ENCODE peak calls at places on chromosomes 1 and 21, in seven cellular contexts. B, A, K, U, X, M and R are unnamed samples.

GRCh38 chr1:9052272-9053049 is 17.0 kb downstream of the SLC2A5 start:
- DNase-seq in A (no peak), X (no peak), M (no peak), U (no peak), K (no peak), B (no peak), R (no peak)

GRCh38 chr1:230073371-230074035 is 6.5 kb downstream of the GALNT2 start:
- DNase-seq in X (no peak), K (no peak), B (no peak), M (no peak), U (no peak), A (no peak), R (no peak)

GRCh38 chr1:226001088-226001487 is 1.9 kb upstream of the SDE2 start:
- DNase-seq in B (no peak), X (no peak), A (no peak), K (no peak), U (no peak), M (no peak), R (no peak)

GRCh38 chr1:106717561-106717960 is 338.9 kb upstream of the PRMT6 start:
- DNase-seq in U (no peak), B (no peak), K (no peak), A (no peak), M (no peak), X (no peak), R (no peak)

GRCh38 chr1:24929876-24930702 is at the start of gene RUNX3:
- DNase-seq in K (no peak), A (peak), U (peak), X (peak), B (no peak), M (peak), R (peak)

GRCh38 chr1:18340787-18341186 is 139.9 kb upstream of the KLHDC7A start:
- DNase-seq in X (no peak), U (no peak), K (no peak), B (no peak), M (no peak), A (no peak), R (no peak)

GRCh38 chr1:12015001-12015491 is 4.3 kb upstream of the MIIP start:
- DNase-seq in U (no peak), B (no peak), A (no peak), K (no peak), M (no peak), X (no peak), R (no peak)

GRCh38 chr1:8473892-8474300 is 156.0 kb downstream of the SLC45A1 start:
- DNase-seq in A (no peak), B (peak), X (no peak), K (no peak), M (no peak), U (no peak), R (no peak)

GRCh38 chr1:85481688-85482087 is 16.7 kb upstream of the DDAH1 start:
- DNase-seq in X (no peak), U (no peak), A (no peak), M (no peak), K (no peak), B (no peak), R (no peak)

GRCh38 chr1:219659682-219660081 is 46.8 kb upstream of the ZC3H11B start:
- DNase-seq in X (no peak), M (no peak), B (no peak), U (no peak), K (peak), A (no peak), R (peak)

GRCh38 chr1:41608242-41608641 is 123.8 kb upstream of the EDN2 start:
- DNase-seq in K (peak), B (no peak), U (no peak), A (no peak), M (no peak), X (no peak), R (no peak)

GRCh38 chr1:33501774-33502173 is 29.3 kb downstream of the ZSCAN20 start:
- DNase-seq in B (no peak), M (no peak), K (no peak), U (no peak), A (no peak), X (no peak), R (no peak)

GRCh38 chr21:34900376-34900775 is 148.7 kb downstream of the RUNX1 start:
- DNase-seq in M (no peak), B (no peak), X (no peak), A (no peak), K (no peak), U (no peak), R (peak)

GRCh38 chr1:89757532-89757931 is 63.3 kb upstream of the LRRC8D start:
- DNase-seq in A (no peak), X (peak), B (no peak), U (peak), K (peak), M (no peak), R (peak)

GRCh38 chr1:147600119-147601111 is 59.1 kb downstream of the BCL9 start:
- DNase-seq in U (no peak), B (peak), M (no peak), X (no peak), K (peak), A (no peak), R (peak)

GRCh38 chr21:31514598-31514997 is 144.9 kb upstream of the SOD1 start:
- DNase-seq in A (no peak), K (no peak), U (no peak), X (no peak), B (no peak), M (no peak), R (no peak)

GRCh38 chr1:36182734-36183133 is 26.8 kb downstream of the MAP7D1 start:
- DNase-seq in X (no peak), B (no peak), K (no peak), U (no peak), M (no peak), A (no peak), R (no peak)

GRCh38 chr1:11498956-11499824 is 20.2 kb downstream of the DISP3 start:
- DNase-seq in M (peak), U (no peak), B (no peak), K (no peak), X (peak), A (no peak), R (no peak)

GRCh38 chr1:235722858-235723257 is 73.3 kb upstream of the GNG4 start:
- DNase-seq in X (no peak), M (no peak), K (no peak), A (no peak), U (no peak), B (no peak), R (no peak)

GRCh38 chr21:24045775-24046215 is 1561.5 kb downstream of the MRPL39 start:
- DNase-seq in M (peak), A (peak), X (peak), B (no peak), K (peak), U (peak), R (peak)

GRCh38 chr1:56911098-56911497 is 54.7 kb downstream of the C8B start:
- DNase-seq in A (no peak), B (peak), K (peak), M (no peak), X (no peak), U (no peak), R (no peak)

GRCh38 chr1:65289449-65289848 is 19.9 kb upstream of the DNAJC6 start:
- DNase-seq in X (no peak), K (no peak), M (no peak), A (no peak), U (no peak), B (no peak), R (no peak)

GRCh38 chr1:176058686-176059085 is 148.4 kb downstream of the COP1 start:
- DNase-seq in K (no peak), B (peak), U (no peak), M (no peak), X (no peak), A (no peak), R (no peak)

GRCh38 chr1:59409986-59410385 is 113.1 kb downstream of the FGGY start:
- DNase-seq in M (no peak), U (no peak), X (no peak), K (no peak), B (no peak), A (no peak), R (no peak)

GRCh38 chr1:202018476-202019234 is 8.3 kb downstream of the ELF3 start:
- DNase-seq in B (peak), K (no peak), U (no peak), M (no peak), A (peak), X (peak), R (no peak)

GRCh38 chr1:1858382-1859086 is 32.4 kb downstream of the GNB1 start:
- DNase-seq in X (peak), K (peak), A (peak), B (peak), M (peak), U (peak), R (peak)

GRCh38 chr21:42621828-42622199 is 31.6 kb upstream of the PDE9A start:
- DNase-seq in K (no peak), B (no peak), A (no peak), M (no peak), X (peak), U (no peak), R (no peak)

GRCh38 chr1:216447898-216448568 is 24.8 kb upstream of the USH2A start:
- DNase-seq in A (no peak), X (no peak), K (no peak), U (no peak), B (no peak), M (no peak), R (no peak)

GRCh38 chr21:33403786-33404571 is 766 bp downstream of the IFNGR2 start:
- DNase-seq in X (peak), M (peak), A (peak), B (peak), U (peak), K (peak), R (peak)

GRCh38 chr1:23448846-23449245 is 24.3 kb upstream of the TCEA3 start:
- DNase-seq in U (no peak), M (no peak), K (no peak), B (no peak), A (no peak), X (no peak), R (no peak)

GRCh38 chr1:248848596-248848995 is 10.3 kb downstream of the ZNF692 start:
- DNase-seq in X (no peak), M (peak), U (no peak), A (no peak), B (no peak), K (no peak), R (no peak)

GRCh38 chr1:24166988-24167387 is 20.1 kb downstream of the IFNLR1 start:
- DNase-seq in X (peak), A (no peak), B (no peak), K (no peak), M (no peak), U (no peak), R (no peak)

GRCh38 chr1:212498243-212498642 is 65.5 kb downstream of the NENF start:
- DNase-seq in M (no peak), K (peak), B (no peak), U (no peak), X (no peak), A (no peak), R (peak)

GRCh38 chr1:161180643-161181042 is 3.3 kb upstream of the B4GALT3 start:
- DNase-seq in U (no peak), A (no peak), K (peak), X (no peak), M (no peak), B (no peak), R (peak)
- TF ChIP-seq CTCF in U (peak), A (no peak), K (peak), X (no peak), M (peak), B (peak), R (peak)

DNA sequence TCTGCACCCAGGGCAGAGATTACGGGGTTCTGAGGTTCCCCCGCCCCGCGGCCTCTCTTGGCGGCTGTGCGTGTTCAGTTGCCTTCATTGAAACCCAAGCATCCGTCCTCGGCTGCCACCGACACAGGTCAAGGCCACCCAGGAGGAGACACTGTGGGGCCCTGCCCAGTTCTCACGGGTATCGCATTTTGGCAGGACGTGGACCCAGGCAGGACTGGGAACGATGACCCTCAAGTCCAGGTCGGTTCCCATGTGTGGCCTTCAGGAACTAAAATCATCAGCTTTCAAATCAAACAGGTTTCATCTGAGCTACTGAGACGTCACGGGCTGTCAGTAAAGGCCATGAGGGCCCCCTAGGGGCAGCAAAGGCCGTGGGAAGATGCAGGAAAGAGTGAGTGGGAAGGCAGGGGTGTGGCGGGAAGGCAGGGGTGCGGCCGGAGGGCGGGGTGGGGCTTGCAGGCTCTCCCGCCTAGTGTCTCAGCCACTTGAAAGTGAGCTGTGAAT is 7.0 kb upstream of the C1orf174 start:
- DNase-seq in B (no peak), M (peak), U (no peak), A (no peak), K (no peak), X (peak), R (peak)
- H3K4me3 ChIP-seq in B (no peak), M (no peak), U (no peak), A (no peak), K (no peak), X (no peak), R (no peak)

DNA sequence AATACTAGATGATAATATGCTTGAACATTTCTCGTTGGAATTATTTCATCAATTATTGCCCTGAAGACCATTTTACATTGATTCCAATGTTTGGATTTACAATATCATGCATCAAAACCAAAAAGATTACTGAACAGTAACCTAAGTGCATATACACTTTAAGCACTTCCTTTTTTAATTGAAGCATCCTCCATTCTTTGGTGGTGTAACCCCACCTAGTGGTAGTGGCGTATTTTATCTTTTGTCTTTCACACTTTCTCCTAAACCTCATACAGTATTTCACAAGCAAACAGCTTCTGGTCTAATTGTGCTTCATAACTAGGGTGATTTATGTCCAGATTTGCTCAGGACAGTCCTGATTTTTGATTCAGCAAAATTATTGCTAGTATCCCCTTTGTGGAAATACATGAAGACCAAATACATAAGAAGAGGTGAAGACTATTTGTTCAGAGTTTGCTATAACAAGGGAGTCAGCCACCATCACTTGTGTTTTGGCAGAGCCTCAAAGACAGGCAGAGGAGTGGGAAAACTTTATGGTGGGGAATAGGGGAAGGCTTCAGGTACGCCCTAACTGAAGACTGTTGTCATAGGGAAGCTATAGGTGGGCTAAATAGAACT is 3.4 kb upstream of the NVL start:
- DNase-seq in U (no peak), M (no peak), A (no peak), X (no peak), K (peak), B (peak), R (peak)
- TF ChIP-seq CTCF in U (peak), M (peak), A (peak), X (peak), K (peak), B (peak), R (peak)

GRCh38 chr1:109255673-109256072 is 6.3 kb downstream of the CELSR2 start:
- DNase-seq in M (no peak), X (no peak), U (no peak), A (no peak), B (no peak), K (no peak), R (no peak)
- H3K4me3 ChIP-seq in M (no peak), X (no peak), U (no peak), A (no peak), B (no peak), K (no peak), R (no peak)